ENCODE peak calls at places on chromosomes 6 and 20, in eight cellular contexts. U is fibroblast of lung, J is left ventricle myocardium inferior, M is heart right ventricle, F is A673, W is fibroblast of pulmonary artery, X is brain microvascular endothelial cell, H is tibial artery. O is an unnamed sample.

GRCh38 chr20:37893566-37894241 is 9.2 kb upstream of the VSTM2L start:
- DNase-seq in U (no peak), J (no peak), M (no peak), F (no peak), W (no peak), X (no peak), H (no peak), O (no peak)

GRCh38 chr20:55579802-55580201 is 425.5 kb downstream of the CBLN4 start:
- DNase-seq in U (no peak), J (no peak), M (no peak), F (no peak), W (no peak), X (no peak), H (no peak), O (no peak)

GRCh38 chr6:53581161-53581560 is 36.3 kb upstream of the GCLC start:
- DNase-seq in U (peak; percentile 92), J (no peak), M (no peak), F (no peak), W (peak; percentile 21), X (peak; percentile 3), H (no peak), O (peak; percentile 53)

GRCh38 chr20:2866236-2866635 is 7.0 kb upstream of the PTPRA start:
- DNase-seq in U (no peak), J (no peak), M (no peak), F (no peak), W (no peak), X (no peak), H (no peak), O (no peak)

GRCh38 chr6:167824591-167825041 is 2.1 kb upstream of the AFDN start:
- DNase-seq in U (peak; percentile 63), J (no peak), M (no peak), F (peak; percentile 68), W (no peak), X (no peak), H (no peak), O (no peak)

GRCh38 chr6:150301871-150302800 is 66.7 kb upstream of the IYD start:
- DNase-seq in U (peak; percentile 85), J (no peak), M (no peak), F (peak; percentile 38), W (peak; percentile 57), X (peak; percentile 67), H (no peak), O (no peak)

GRCh38 chr6:139648430-139649000 is 274.1 kb upstream of the CITED2 start:
- DNase-seq in U (no peak), J (no peak), M (no peak), F (no peak), W (no peak), X (no peak), H (no peak), O (no peak)

GRCh38 chr6:41878961-41879405 is 16.2 kb downstream of the USP49 start:
- DNase-seq in U (peak; percentile 74), J (no peak), M (no peak), F (no peak), W (peak; percentile 35), X (peak; percentile 27), H (no peak), O (peak; percentile 63)

GRCh38 chr6:45494734-45495133 is 117.0 kb upstream of the SUPT3H start:
- DNase-seq in U (no peak), J (no peak), M (no peak), F (no peak), W (no peak), X (no peak), H (no peak), O (no peak)

GRCh38 chr6:116536216-116536621 is 9.3 kb downstream of the TRAPPC3L start:
- DNase-seq in U (peak; percentile 63), J (no peak), M (peak; percentile 34), F (peak; percentile 75), W (peak; percentile 82), X (peak; percentile 60), H (no peak), O (peak; percentile 33)

GRCh38 chr6:4394786-4395185 is 259.4 kb upstream of the ECI2 start:
- DNase-seq in U (no peak), J (no peak), M (no peak), F (peak; percentile 25), W (no peak), X (no peak), H (no peak), O (no peak)

GRCh38 chr6:89145962-89146747 is at the start of gene PM20D2:
- DNase-seq in U (peak; percentile 51), J (peak; percentile 65), M (peak; percentile 52), F (peak; percentile 73), W (peak; percentile 23), X (no peak), H (peak; percentile 36), O (no peak)

GRCh38 chr20:2093200-2093781 is 8.3 kb upstream of the STK35 start:
- DNase-seq in U (no peak), J (no peak), M (no peak), F (no peak), W (peak; percentile 17), X (no peak), H (no peak), O (no peak)

GRCh38 chr6:57261896-57262295 is 39.8 kb upstream of the RAB23 start:
- DNase-seq in U (peak; percentile 83), J (no peak), M (no peak), F (no peak), W (no peak), X (no peak), H (no peak), O (no peak)

GRCh38 chr20:25135031-25135430 is 53.1 kb upstream of the VSX1 start:
- DNase-seq in U (no peak), J (no peak), M (no peak), F (no peak), W (no peak), X (no peak), H (no peak), O (no peak)

GRCh38 chr6:38755207-38755606 is 40.1 kb downstream of the DNAH8 start:
- DNase-seq in U (no peak), J (no peak), M (no peak), F (no peak), W (no peak), X (no peak), H (no peak), O (no peak)
- H3K4me3 ChIP-seq in U (no peak overlapping the region), J (no peak overlapping the region), M (no peak overlapping the region), F (no peak overlapping the region), W (no peak overlapping the region), X (no peak overlapping the region), H (no peak overlapping the region), O (no peak overlapping the region)

GRCh38 chr6:17988422-17988944 is 1.0 kb upstream of the KIF13A start:
- DNase-seq in U (no peak), J (no peak), M (no peak), F (no peak), W (no peak), X (no peak), H (no peak), O (no peak)

GRCh38 chr6:17985934-17986655 is 1.3 kb downstream of the KIF13A start:
- DNase-seq in U (no peak), J (no peak), M (no peak), F (no peak), W (no peak), X (no peak), H (no peak), O (no peak)

GRCh38 chr6:17984822-17985660 is 2.4 kb downstream of the KIF13A start:
- DNase-seq in U (no peak), J (no peak), M (no peak), F (no peak), W (no peak), X (no peak), H (no peak), O (no peak)

GRCh38 chr6:17986656-17987575 is 519 bp downstream of the KIF13A start:
- DNase-seq in U (peak; percentile 61), J (peak; percentile 66), M (peak; percentile 76), F (peak; percentile 52), W (peak; percentile 51), X (peak; percentile 36), H (peak; percentile 74), O (no peak)

DNA sequence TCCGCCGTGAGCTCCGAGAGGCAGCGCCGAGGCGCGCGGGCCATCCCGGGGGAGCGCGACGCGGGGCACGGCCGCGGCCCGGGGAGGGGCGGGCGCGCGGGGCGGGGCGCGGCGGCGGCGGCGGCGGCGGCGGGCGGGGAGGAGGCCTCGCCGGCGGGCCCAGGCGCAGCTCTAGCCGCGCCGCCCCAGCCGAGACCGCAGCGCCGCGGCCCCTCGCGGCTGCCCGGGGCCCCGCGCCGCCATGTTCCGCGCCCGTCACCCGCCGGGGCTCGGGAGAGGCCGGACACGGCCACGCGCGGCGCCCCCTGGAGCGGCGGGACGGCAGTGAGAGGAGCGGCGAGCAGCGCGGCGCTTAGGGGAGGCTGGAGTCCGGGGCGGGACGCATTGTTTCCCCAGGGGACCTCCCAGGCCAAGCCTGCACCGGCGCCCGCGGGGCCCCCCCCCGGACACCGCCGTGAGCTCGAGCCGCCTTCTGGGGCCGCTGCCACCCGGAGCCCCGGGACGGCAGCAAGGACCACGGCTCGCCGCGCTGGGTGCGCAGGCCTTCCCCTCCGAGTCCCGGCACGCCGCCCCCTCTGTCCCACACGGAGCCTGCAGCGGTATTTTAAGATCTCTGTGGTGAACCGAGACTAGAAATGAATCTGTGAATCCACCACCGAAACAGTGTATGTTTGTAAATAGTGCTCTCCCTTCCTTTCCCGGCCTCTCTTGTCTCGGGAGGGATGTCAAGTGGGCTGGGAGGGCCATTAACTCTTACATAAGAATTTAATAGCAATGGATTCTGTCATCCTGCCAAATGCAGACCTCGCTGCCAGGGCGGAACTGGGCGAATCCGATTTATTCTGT is at the start of gene KIF13A:
- DNase-seq in U (peak; percentile 68), J (peak; percentile 73), M (peak; percentile 75), F (peak; percentile 79), W (peak; percentile 63), X (peak; percentile 35), H (peak; percentile 64), O (no peak)
- TF ChIP-seq CTCF in U (peak; percentile 11), J (peak; percentile 50), M (peak; percentile 13), F (no peak), W (no peak), X (peak; percentile 29), H (peak; percentile 41), O (no peak)

GRCh38 chr6:158769228-158769627 is 49.9 kb downstream of the EZR start:
- DNase-seq in U (no peak), J (peak; percentile 36), M (peak; percentile 58), F (no peak), W (no peak), X (no peak), H (no peak), O (no peak)

GRCh38 chr6:158765509-158766068 is 53.6 kb downstream of the EZR start:
- DNase-seq in U (no peak), J (no peak), M (no peak), F (no peak), W (no peak), X (no peak), H (no peak), O (no peak)

GRCh38 chr6:158768396-158768795 is 50.8 kb downstream of the EZR start:
- DNase-seq in U (no peak), J (no peak), M (no peak), F (no peak), W (no peak), X (no peak), H (no peak), O (no peak)

GRCh38 chr6:158766621-158767435 is 52.3 kb downstream of the EZR start:
- DNase-seq in U (no peak), J (no peak), M (no peak), F (no peak), W (no peak), X (no peak), H (no peak), O (no peak)

GRCh38 chr6:158767714-158768113 is 51.5 kb downstream of the EZR start:
- DNase-seq in U (no peak), J (no peak), M (no peak), F (no peak), W (no peak), X (no peak), H (no peak), O (no peak)
- H3K4me3 ChIP-seq in U (no peak overlapping the region), J (no peak overlapping the region), M (no peak overlapping the region), F (no peak overlapping the region), W (no peak overlapping the region), X (no peak overlapping the region), H (no peak overlapping the region), O (no peak overlapping the region)

GRCh38 chr20:11301699-11302098 is 616.0 kb upstream of the BTBD3 start:
- DNase-seq in U (no peak), J (no peak), M (no peak), F (no peak), W (no peak), X (no peak), H (no peak), O (no peak)
- TF ChIP-seq CTCF in U (no peak), J (no peak), M (no peak), F (no peak), W (no peak), X (no peak), H (no peak), O (no peak)